ENCODE peak calls at places on chromosomes 2 and 18, in six cellular contexts. C is dorsolateral prefrontal cortex; U is MCF 10A; L is central memory CD8-positive, alpha-beta T cell; E is WERI-Rb-1; H is uterus. Q is an unnamed sample.

GRCh38 chr2:238023608-238024007 is 37.2 kb upstream of the SCLY start:
- DNase-seq in C (no peak), U (no peak), L (no peak), E (no peak), H (no peak), Q (no peak)

GRCh38 chr2:30777662-30778505 is 29.4 kb downstream of the CAPN13 start:
- DNase-seq in C (no peak), U (no peak), L (peak; percentile 8), E (no peak), H (no peak), Q (no peak)

GRCh38 chr2:12928197-12928596 is 211.5 kb downstream of the TRIB2 start:
- DNase-seq in C (no peak), U (peak; percentile 79), L (no peak), E (no peak), H (no peak), Q (no peak)

GRCh38 chr2:201070966-201071304 is 536 bp downstream of the HYCC2 start:
- DNase-seq in C (no peak), U (peak; percentile 42), L (no peak), E (no peak), H (no peak), Q (no peak)

GRCh38 chr2:232139171-232139594 is 177.7 kb downstream of the DIS3L2 start:
- DNase-seq in C (no peak), U (no peak), L (no peak), E (no peak), H (no peak), Q (no peak)

GRCh38 chr2:168138369-168138768 is 109.0 kb downstream of the STK39 start:
- DNase-seq in C (no peak), U (no peak), L (no peak), E (no peak), H (no peak), Q (no peak)

GRCh38 chr2:217142649-217143266 is 282.9 kb upstream of the TNP1 start:
- DNase-seq in C (no peak), U (peak; percentile 55), L (no peak), E (peak; percentile 64), H (no peak), Q (no peak)

GRCh38 chr18:3596324-3597158 is 146.6 kb downstream of the TGIF1 start:
- DNase-seq in C (no peak), U (no peak), L (no peak), E (peak; percentile 86), H (peak; percentile 44), Q (no peak)

GRCh38 chr2:231461516-231461971 is 2.7 kb downstream of the NCL start:
- DNase-seq in C (no peak), U (no peak), L (no peak), E (no peak), H (no peak), Q (no peak)

GRCh38 chr2:222305510-222306392 is 7.0 kb upstream of the PAX3 start:
- DNase-seq in C (no peak), U (no peak), L (no peak), E (peak; percentile 40), H (no peak), Q (no peak)

GRCh38 chr2:36507408-36507812 is 90.6 kb downstream of the FEZ2 start:
- DNase-seq in C (no peak), U (peak; percentile 82), L (no peak), E (peak; percentile 68), H (peak; percentile 42), Q (no peak)

GRCh38 chr2:102331311-102331980 is 20.1 kb downstream of the IL1RL1 start:
- DNase-seq in C (no peak), U (no peak), L (no peak), E (no peak), H (no peak), Q (no peak)

GRCh38 chr2:37784071-37784758 is 112.8 kb upstream of the CDC42EP3 start:
- DNase-seq in C (no peak), U (no peak), L (no peak), E (no peak), H (no peak), Q (no peak)

GRCh38 chr2:237482485-237482884 is 4.6 kb upstream of the MLPH start:
- DNase-seq in C (no peak), U (peak; percentile 34), L (no peak), E (no peak), H (peak; percentile 81), Q (no peak)

GRCh38 chr2:113208995-113209868 is 35.5 kb downstream of the PSD4 start:
- DNase-seq in C (no peak), U (no peak), L (no peak), E (no peak), H (no peak), Q (no peak)

GRCh38 chr2:162025121-162025911 is 48.7 kb downstream of the DPP4 start:
- DNase-seq in C (no peak), U (peak; percentile 17), L (no peak), E (no peak), H (no peak), Q (no peak)

GRCh38 chr2:28319118-28320008 is 73.3 kb upstream of the FOSL2 start:
- DNase-seq in C (no peak), U (no peak), L (no peak), E (no peak), H (no peak), Q (no peak)

GRCh38 chr2:237324446-237325236 is 89.3 kb downstream of the COL6A3 start:
- DNase-seq in C (no peak), U (no peak), L (no peak), E (no peak), H (peak; percentile 56), Q (no peak)

GRCh38 chr2:169768262-169768995 is 30.2 kb upstream of the SSB start:
- DNase-seq in C (no peak), U (no peak), L (peak; percentile 24), E (no peak), H (no peak), Q (no peak)

GRCh38 chr2:33494155-33494779 is 17.8 kb downstream of the RASGRP3 start:
- DNase-seq in C (no peak), U (no peak), L (no peak), E (no peak), H (no peak), Q (no peak)

GRCh38 chr2:196486145-196486544 is 153.4 kb upstream of the CCDC150 start:
- DNase-seq in C (no peak), U (no peak), L (no peak), E (no peak), H (no peak), Q (no peak)

GRCh38 chr2:62727876-62728566 is 22.5 kb downstream of the EHBP1 start:
- DNase-seq in C (no peak), U (no peak), L (no peak), E (no peak), H (no peak), Q (no peak)

GRCh38 chr18:35407871-35408481 is 30.8 kb upstream of the ZNF396 start:
- DNase-seq in C (no peak), U (peak; percentile 88), L (no peak), E (peak; percentile 42), H (peak; percentile 39), Q (no peak)

GRCh38 chr18:23166863-23167531 is 31.7 kb downstream of the CABLES1 start:
- DNase-seq in C (no peak), U (no peak), L (no peak), E (no peak), H (no peak), Q (no peak)

GRCh38 chr2:163462993-163463392 is 272.8 kb downstream of the FIGN start:
- DNase-seq in C (no peak), U (no peak), L (no peak), E (no peak), H (no peak), Q (no peak)

GRCh38 chr2:110847651-110848050 is 115.3 kb downstream of the ACOXL start:
- DNase-seq in C (no peak), U (no peak), L (no peak), E (no peak), H (no peak), Q (no peak)

GRCh38 chr2:26982102-26982742 is 11.8 kb downstream of the MAPRE3 start:
- DNase-seq in C (no peak), U (peak; percentile 76), L (no peak), E (peak; percentile 67), H (peak; percentile 76), Q (no peak)

GRCh38 chr18:77106331-77106730 is 26.3 kb downstream of the MBP start:
- DNase-seq in C (no peak), U (no peak), L (peak; percentile 81), E (no peak), H (no peak), Q (peak; percentile 68)

GRCh38 chr2:237178396-237178795 is 92.7 kb downstream of the COPS8 start:
- DNase-seq in C (no peak), U (peak; percentile 81), L (no peak), E (no peak), H (no peak), Q (no peak)

Q was measured in stimulated activated CD8-positive, alpha-beta memory T cell treated with anti-CD3 and anti-CD28 coated beads, Interleukin-4, amount 100 ng/mL, for 1 hour.